ENCODE peak calls at places on chromosomes 13 and 19, in five cellular contexts. One of them, this sample, is unnamed.

GRCh38 chr13:41905600-41906254 is 55.2 kb downstream of the VWA8 start:
- DNase-seq in HCT116: peak
- DNase-seq in GM12878: no peak
- DNase-seq in K562: no peak
- DNase-seq in SK-N-SH: peak
- DNase-seq in this sample: peak

GRCh38 chr19:39224910-39225309 is 19.9 kb downstream of the IFNL3 start:
- DNase-seq in HCT116: no peak
- DNase-seq in GM12878: no peak
- DNase-seq in K562: no peak
- DNase-seq in SK-N-SH: no peak
- DNase-seq in this sample: no peak

GRCh38 chr13:113747291-113747833 is 11.7 kb upstream of the TMEM255B start:
- DNase-seq in HCT116: no peak
- DNase-seq in GM12878: no peak
- DNase-seq in K562: no peak
- DNase-seq in SK-N-SH: no peak
- DNase-seq in this sample: no peak

GRCh38 chr13:81487151-81487550 is 1146.2 kb upstream of the SPRY2 start:
- DNase-seq in HCT116: peak
- DNase-seq in GM12878: no peak
- DNase-seq in K562: no peak
- DNase-seq in SK-N-SH: peak
- DNase-seq in this sample: no peak

GRCh38 chr13:110894086-110894485 is 20.8 kb downstream of the ANKRD10 start:
- DNase-seq in HCT116: no peak
- DNase-seq in GM12878: no peak
- DNase-seq in K562: no peak
- DNase-seq in SK-N-SH: no peak
- DNase-seq in this sample: no peak

GRCh38 chr19:12085074-12085818 is 20.7 kb downstream of the ZNF844 start:
- DNase-seq in HCT116: no peak
- DNase-seq in GM12878: no peak
- DNase-seq in K562: no peak
- DNase-seq in SK-N-SH: no peak
- DNase-seq in this sample: no peak

GRCh38 chr13:32032780-32033179 is 1.2 kb downstream of the FRY start:
- DNase-seq in HCT116: no peak
- DNase-seq in GM12878: no peak
- DNase-seq in K562: no peak
- DNase-seq in SK-N-SH: no peak
- DNase-seq in this sample: no peak

GRCh38 chr19:42281175-42282035 is 12.4 kb downstream of the CIC start:
- DNase-seq in HCT116: no peak
- DNase-seq in GM12878: no peak
- DNase-seq in K562: peak
- DNase-seq in SK-N-SH: no peak
- DNase-seq in this sample: no peak

GRCh38 chr13:71634605-71635443 is 232.2 kb downstream of the DACH1 start:
- DNase-seq in HCT116: no peak
- DNase-seq in GM12878: no peak
- DNase-seq in K562: no peak
- DNase-seq in SK-N-SH: no peak
- DNase-seq in this sample: no peak

GRCh38 chr19:39819786-39820185 is 14.2 kb downstream of the DYRK1B start:
- DNase-seq in HCT116: no peak
- DNase-seq in GM12878: no peak
- DNase-seq in K562: no peak
- DNase-seq in SK-N-SH: no peak
- DNase-seq in this sample: no peak

GRCh38 chr13:82822935-82823334 is 1059.3 kb downstream of the SLITRK1 start:
- DNase-seq in HCT116: no peak
- DNase-seq in GM12878: no peak
- DNase-seq in K562: no peak
- DNase-seq in SK-N-SH: no peak
- DNase-seq in this sample: no peak

GRCh38 chr19:31285744-31286143 is 63.5 kb downstream of the TSHZ3 start:
- DNase-seq in HCT116: no peak
- DNase-seq in GM12878: no peak
- DNase-seq in K562: no peak
- DNase-seq in SK-N-SH: no peak
- DNase-seq in this sample: no peak

GRCh38 chr19:18683955-18684641 is 618 bp downstream of the CRTC1 start:
- DNase-seq in HCT116: no peak
- DNase-seq in GM12878: no peak
- DNase-seq in K562: no peak
- DNase-seq in SK-N-SH: no peak
- DNase-seq in this sample: no peak

GRCh38 chr19:11435833-11436313 is 438 bp downstream of the PRKCSH start:
- DNase-seq in HCT116: no peak
- DNase-seq in GM12878: no peak
- DNase-seq in K562: peak
- DNase-seq in SK-N-SH: peak
- DNase-seq in this sample: no peak

GRCh38 chr13:32594339-32594738 is 8.1 kb downstream of the PDS5B start:
- DNase-seq in HCT116: no peak
- DNase-seq in GM12878: no peak
- DNase-seq in K562: no peak
- DNase-seq in SK-N-SH: no peak
- DNase-seq in this sample: no peak

GRCh38 chr13:105219636-105220035 is 1315.8 kb downstream of the EFNB2 start:
- DNase-seq in HCT116: no peak
- DNase-seq in GM12878: no peak
- DNase-seq in K562: no peak
- DNase-seq in SK-N-SH: no peak
- DNase-seq in this sample: no peak

GRCh38 chr19:4445963-4446668 is 11.5 kb downstream of the UBXN6 start:
- DNase-seq in HCT116: no peak
- DNase-seq in GM12878: no peak
- DNase-seq in K562: peak
- DNase-seq in SK-N-SH: peak
- DNase-seq in this sample: no peak

GRCh38 chr13:36131215-36131930 is at the start of gene DCLK1:
- DNase-seq in HCT116: no peak
- DNase-seq in GM12878: no peak
- DNase-seq in K562: no peak
- DNase-seq in SK-N-SH: peak
- DNase-seq in this sample: no peak

GRCh38 chr19:13905634-13906524 is at the start of the genes BRME1 and CC2D1A:
- DNase-seq in HCT116: peak
- DNase-seq in GM12878: peak
- DNase-seq in K562: peak
- DNase-seq in SK-N-SH: peak
- DNase-seq in this sample: peak

GRCh38 chr19:10979950-10980349 is 19.1 kb downstream of the SMARCA4 start:
- DNase-seq in HCT116: no peak
- DNase-seq in GM12878: peak
- DNase-seq in K562: no peak
- DNase-seq in SK-N-SH: no peak
- DNase-seq in this sample: no peak

GRCh38 chr13:108615241-108615640 is 14.2 kb upstream of the MYO16 start:
- DNase-seq in HCT116: no peak
- DNase-seq in GM12878: no peak
- DNase-seq in K562: no peak
- DNase-seq in SK-N-SH: no peak
- DNase-seq in this sample: no peak

GRCh38 chr19:11421607-11422098 is 2.5 kb upstream of the RGL3 start:
- DNase-seq in HCT116: no peak
- DNase-seq in GM12878: no peak
- DNase-seq in K562: peak
- DNase-seq in SK-N-SH: peak
- DNase-seq in this sample: no peak

GRCh38 chr13:108227651-108228272 is 9.6 kb downstream of the ABHD13 start:
- DNase-seq in HCT116: peak
- DNase-seq in GM12878: no peak
- DNase-seq in K562: peak
- DNase-seq in SK-N-SH: peak
- DNase-seq in this sample: no peak

GRCh38 chr19:2416321-2417097 is 10.9 kb downstream of the TIMM13 start:
- DNase-seq in HCT116: no peak
- DNase-seq in GM12878: no peak
- DNase-seq in K562: no peak
- DNase-seq in SK-N-SH: peak
- DNase-seq in this sample: no peak

GRCh38 chr19:46815833-46816627 is 27.6 kb upstream of the SLC1A5 start:
- DNase-seq in HCT116: peak
- DNase-seq in GM12878: no peak
- DNase-seq in K562: no peak
- DNase-seq in SK-N-SH: no peak
- DNase-seq in this sample: no peak

GRCh38 chr19:46821512-46822359 is 28.9 kb downstream of the AP2S1 start:
- DNase-seq in HCT116: no peak
- DNase-seq in GM12878: no peak
- DNase-seq in K562: no peak
- DNase-seq in SK-N-SH: no peak
- DNase-seq in this sample: no peak

GRCh38 chr19:46813570-46814358 is 25.4 kb upstream of the SLC1A5 start:
- DNase-seq in HCT116: no peak
- DNase-seq in GM12878: no peak
- DNase-seq in K562: peak
- DNase-seq in SK-N-SH: no peak
- DNase-seq in this sample: no peak

GRCh38 chr19:46823049-46823448 is 27.6 kb downstream of the AP2S1 start:
- DNase-seq in HCT116: no peak
- DNase-seq in GM12878: no peak
- DNase-seq in K562: no peak
- DNase-seq in SK-N-SH: no peak
- DNase-seq in this sample: no peak

DNA sequence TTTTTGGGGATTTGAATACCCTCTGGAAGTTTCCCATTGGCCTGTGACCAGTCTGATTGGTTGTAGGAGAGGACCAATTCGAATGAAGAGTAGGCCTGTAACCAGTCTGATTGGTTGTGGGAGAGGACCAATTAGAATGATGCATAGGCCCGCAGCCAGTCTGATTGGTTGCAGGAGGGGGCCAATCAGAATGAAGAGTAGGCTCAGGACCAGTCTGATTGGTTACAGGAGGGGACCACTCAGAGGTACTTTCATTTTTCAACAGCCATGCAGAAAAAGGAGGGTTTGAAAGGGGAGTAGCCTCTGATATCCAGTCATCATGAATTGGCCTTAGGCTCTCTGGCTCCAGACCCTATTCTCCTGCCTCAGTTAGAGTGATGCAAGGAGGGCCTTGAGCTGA is 30.4 kb upstream of the SLC1A5 start:
- DNase-seq in HCT116: no peak
- DNase-seq in GM12878: no peak
- DNase-seq in K562: no peak
- DNase-seq in SK-N-SH: no peak
- DNase-seq in this sample: no peak
- TF ChIP-seq SIN3A in HCT116: no peak
- TF ChIP-seq SIN3A in GM12878: no peak
- TF ChIP-seq SIN3A in K562: no peak
- TF ChIP-seq SIN3A in SK-N-SH: no peak
- TF ChIP-seq SIN3A in this sample: no peak

GRCh38 chr19:38005224-38005614 is 98.2 kb downstream of the SIPA1L3 start:
- DNase-seq in HCT116: no peak
- DNase-seq in GM12878: no peak
- DNase-seq in K562: no peak
- DNase-seq in SK-N-SH: no peak
- DNase-seq in this sample: no peak
- H3K27ac ChIP-seq in HCT116: peak
- H3K27ac ChIP-seq in GM12878: peak
- H3K27ac ChIP-seq in K562: no peak
- H3K27ac ChIP-seq in SK-N-SH: peak
- H3K27ac ChIP-seq in this sample: no peak

DNA sequence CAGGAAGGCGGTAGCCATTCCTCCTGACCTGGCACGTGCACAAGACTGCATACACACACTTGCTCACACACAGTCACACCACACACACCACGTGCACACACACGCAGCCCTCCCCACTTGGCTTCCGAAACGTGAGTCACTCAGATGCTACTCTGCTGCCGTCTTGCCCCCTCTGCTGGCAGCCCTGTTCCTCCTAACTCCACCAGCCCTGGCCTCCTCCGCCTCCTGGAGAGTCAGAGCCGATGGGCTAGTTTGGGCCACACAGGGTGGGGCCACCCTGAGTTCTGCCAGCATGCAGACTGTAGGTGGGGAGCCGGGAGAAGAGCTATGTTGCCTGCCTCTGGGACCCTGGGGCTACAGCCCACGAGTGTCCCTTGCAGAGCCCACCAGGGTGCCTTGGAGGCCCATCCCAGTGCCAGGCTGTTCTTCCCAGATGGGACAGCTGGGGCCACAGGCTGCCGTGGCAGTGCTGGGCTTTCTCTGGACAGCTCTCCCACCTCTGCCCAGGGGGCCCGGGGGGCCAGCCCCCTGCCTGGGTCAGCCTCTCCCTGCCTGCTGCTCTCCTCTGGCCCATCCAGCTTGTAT is 12.1 kb downstream of the PIN1 start:
- DNase-seq in HCT116: peak
- DNase-seq in GM12878: no peak
- DNase-seq in K562: peak
- DNase-seq in SK-N-SH: peak
- DNase-seq in this sample: peak
- TF ChIP-seq REST in HCT116: no peak
- TF ChIP-seq REST in GM12878: no peak
- TF ChIP-seq REST in K562: no peak
- TF ChIP-seq REST in SK-N-SH: no peak
- TF ChIP-seq REST in this sample: no peak

DNA sequence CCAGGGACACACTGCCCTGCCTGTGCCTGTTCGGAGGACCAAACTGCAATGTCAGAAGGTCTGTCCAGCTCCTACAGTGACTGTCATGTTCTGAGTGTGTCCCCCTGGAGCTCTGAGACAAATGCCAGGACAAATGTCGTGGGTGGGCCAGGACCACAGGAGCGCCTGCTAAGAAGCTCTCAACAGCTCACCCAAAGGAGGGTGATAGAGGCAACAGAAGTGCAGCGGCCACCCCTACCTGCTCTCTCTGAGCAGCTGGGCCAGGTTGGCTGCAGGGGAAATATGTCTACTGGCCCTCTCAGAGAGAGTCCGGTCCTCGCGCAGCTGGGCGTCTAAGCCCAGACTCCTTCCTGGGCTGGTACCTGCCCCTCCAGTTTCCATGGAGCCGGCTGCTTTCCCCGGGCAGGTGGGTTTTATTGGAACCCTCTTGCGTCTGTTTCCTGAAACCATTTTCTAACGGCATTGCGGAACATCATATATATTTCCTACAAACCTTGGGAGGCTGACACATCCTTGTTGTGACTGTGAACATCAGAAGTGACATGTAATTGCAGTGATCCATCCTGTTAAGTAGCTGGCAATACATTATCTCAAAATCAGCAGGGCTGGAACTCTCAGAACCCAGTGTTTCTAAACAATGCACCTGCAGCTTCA is 78.1 kb downstream of the CHST8 start:
- DNase-seq in HCT116: no peak
- DNase-seq in GM12878: no peak
- DNase-seq in K562: no peak
- DNase-seq in SK-N-SH: no peak
- DNase-seq in this sample: no peak
- TF ChIP-seq SIN3A in HCT116: no peak
- TF ChIP-seq SIN3A in GM12878: no peak
- TF ChIP-seq SIN3A in K562: no peak
- TF ChIP-seq SIN3A in SK-N-SH: no peak
- TF ChIP-seq SIN3A in this sample: no peak